ENCODE peak calls at places on chromosomes 2 and 18, in nine cellular contexts. V, Q, J, E, G, P, A, M and C are unnamed samples.

GRCh38 chr18:3604626-3605408 is 154.8 kb downstream of the TGIF1 start:
- DNase-seq in V (peak), Q (no peak), J (no peak), E (no peak), G (no peak), P (peak), A (no peak), M (peak), C (no peak)

GRCh38 chr2:38187416-38188127 is 111.6 kb upstream of the CYP1B1 start:
- DNase-seq in V (peak), Q (peak), J (peak), E (peak), G (no peak), P (peak), A (no peak), M (no peak), C (peak)

GRCh38 chr2:8475349-8476045 is 206.4 kb upstream of the ID2 start:
- DNase-seq in V (no peak), Q (no peak), J (no peak), E (no peak), G (no peak), P (no peak), A (peak), M (peak), C (no peak)

GRCh38 chr2:241892299-241893137 is 23.0 kb downstream of the RTP5 start:
- DNase-seq in V (no peak), Q (no peak), J (peak), E (no peak), G (no peak), P (no peak), A (no peak), M (no peak), C (no peak)

GRCh38 chr18:27860701-27861107 is 316.2 kb downstream of the CDH2 start:
- DNase-seq in V (peak), Q (no peak), J (no peak), E (no peak), G (no peak), P (peak), A (peak), M (no peak), C (peak)

GRCh38 chr2:2588777-2589176 is 257.7 kb upstream of the MYT1L start:
- DNase-seq in V (no peak), Q (no peak), J (no peak), E (no peak), G (no peak), P (no peak), A (no peak), M (no peak), C (no peak)

GRCh38 chr18:40524881-40525280 is 1430.2 kb upstream of the PIK3C3 start:
- DNase-seq in V (no peak), Q (no peak), J (no peak), E (no peak), G (no peak), P (no peak), A (no peak), M (no peak), C (no peak)

GRCh38 chr2:118913805-118914645 is 28.0 kb upstream of the MARCO start:
- DNase-seq in V (peak), Q (no peak), J (no peak), E (no peak), G (no peak), P (no peak), A (no peak), M (no peak), C (no peak)

GRCh38 chr2:18118703-18119102 is 240.2 kb downstream of the KCNS3 start:
- DNase-seq in V (no peak), Q (no peak), J (no peak), E (no peak), G (no peak), P (peak), A (no peak), M (no peak), C (no peak)

GRCh38 chr2:195664528-195664927 is 7.5 kb downstream of the SLC39A10 start:
- DNase-seq in V (no peak), Q (no peak), J (no peak), E (no peak), G (no peak), P (no peak), A (no peak), M (no peak), C (no peak)

GRCh38 chr2:88049601-88050000 is 6.0 kb downstream of the KRCC1 start:
- DNase-seq in V (peak), Q (no peak), J (no peak), E (no peak), G (no peak), P (no peak), A (no peak), M (no peak), C (no peak)

GRCh38 chr2:10765461-10765860 is 44.0 kb downstream of the ATP6V1C2 start:
- DNase-seq in V (no peak), Q (no peak), J (no peak), E (no peak), G (no peak), P (no peak), A (no peak), M (no peak), C (no peak)

GRCh38 chr18:59200787-59201186 is 19.2 kb upstream of the GRP start:
- DNase-seq in V (peak), Q (no peak), J (no peak), E (no peak), G (no peak), P (no peak), A (no peak), M (no peak), C (no peak)

GRCh38 chr2:210480079-210480478 is 3.5 kb upstream of the LANCL1 start:
- DNase-seq in V (no peak), Q (no peak), J (no peak), E (no peak), G (no peak), P (no peak), A (no peak), M (peak), C (no peak)

GRCh38 chr2:104118889-104119288 is 735.0 kb upstream of the POU3F3 start:
- DNase-seq in V (no peak), Q (no peak), J (no peak), E (no peak), G (no peak), P (no peak), A (no peak), M (no peak), C (no peak)